ENCODE peak calls at places on chromosomes 13 and 19, in six cellular contexts. V is psoas muscle, P is non-pigmented ciliary epithelial cell, H is bronchial epithelial cell, M is IMR-90, X is NCI-H748 treated with DMSO at 0.1 percent for 48 hours. F is an unnamed sample.

GRCh38 chr13:48333976-48334375 is 30.4 kb downstream of the RB1 start:
- DNase-seq in V (no peak), P (no peak), H (peak), M (peak), X (no peak), F (no peak)

GRCh38 chr13:101473458-101473857 is 21.0 kb downstream of the ITGBL1 start:
- DNase-seq in V (no peak), P (no peak), H (peak), M (peak), X (no peak), F (no peak)

GRCh38 chr13:113078895-113079720 is 26.5 kb upstream of the F7 start:
- DNase-seq in V (no peak), P (no peak), H (no peak), M (no peak), X (no peak), F (peak)

GRCh38 chr13:110005563-110005962 is 219.2 kb upstream of the IRS2 start:
- DNase-seq in V (no peak), P (no peak), H (no peak), M (no peak), X (no peak), F (no peak)

GRCh38 chr19:39154626-39155100 is 29.1 kb downstream of the PAK4 start:
- DNase-seq in V (no peak), P (no peak), H (peak), M (no peak), X (no peak), F (no peak)

GRCh38 chr13:102584423-102584822 is 12.4 kb upstream of the TPP2 start:
- DNase-seq in V (no peak), P (no peak), H (no peak), M (no peak), X (no peak), F (no peak)

GRCh38 chr13:79782541-79783216 is 301.7 kb downstream of the NDFIP2 start:
- DNase-seq in V (peak), P (peak), H (peak), M (peak), X (peak), F (no peak)

GRCh38 chr13:36945078-36945477 is 25.0 kb upstream of the SMAD9 start:
- DNase-seq in V (no peak), P (no peak), H (no peak), M (no peak), X (no peak), F (no peak)

GRCh38 chr19:10830370-10830769 is 5.6 kb downstream of the TMED1 start:
- DNase-seq in V (no peak), P (no peak), H (no peak), M (no peak), X (no peak), F (no peak)

GRCh38 chr19:46710687-46711086 is 6.2 kb downstream of the PRKD2 start:
- DNase-seq in V (no peak), P (no peak), H (no peak), M (no peak), X (no peak), F (no peak)

GRCh38 chr19:38076337-38076736 is 147.7 kb downstream of the DPF1 start:
- DNase-seq in V (no peak), P (no peak), H (no peak), M (no peak), X (peak), F (no peak)

GRCh38 chr13:112634102-112634501 is 46.1 kb upstream of the TUBGCP3 start:
- DNase-seq in V (no peak), P (no peak), H (no peak), M (no peak), X (no peak), F (no peak)

GRCh38 chr19:2455481-2456300 is 1.1 kb downstream of the LMNB2 start:
- DNase-seq in V (peak), P (no peak), H (no peak), M (no peak), X (no peak), F (no peak)

GRCh38 chr19:3285647-3286176 is 61.3 kb downstream of the CELF5 start:
- DNase-seq in V (no peak), P (no peak), H (no peak), M (no peak), X (no peak), F (no peak)

GRCh38 chr19:35661995-35662340 is 4.3 kb upstream of the UPK1A start:
- DNase-seq in V (no peak), P (no peak), H (no peak), M (no peak), X (no peak), F (no peak)

GRCh38 chr13:43232144-43232840 is 208.9 kb downstream of the DNAJC15 start:
- DNase-seq in V (no peak), P (no peak), H (no peak), M (no peak), X (no peak), F (no peak)

GRCh38 chr13:70107498-70108271 is at the start of gene ATXN8OS:
- DNase-seq in V (no peak), P (no peak), H (no peak), M (no peak), X (no peak), F (peak)

GRCh38 chr19:7722231-7722651 is 9.7 kb downstream of the CLEC4G start:
- DNase-seq in V (no peak), P (no peak), H (no peak), M (no peak), X (no peak), F (no peak)

GRCh38 chr19:32066056-32066455 is 279.4 kb upstream of the ZNF507 start:
- DNase-seq in V (no peak), P (no peak), H (no peak), M (no peak), X (no peak), F (no peak)

GRCh38 chr13:98751397-98752110 is 918 bp downstream of the SLC15A1 start:
- DNase-seq in V (no peak), P (no peak), H (peak), M (peak), X (no peak), F (no peak)

GRCh38 chr13:49908637-49909036 is 27.5 kb downstream of the SPRYD7 start:
- DNase-seq in V (no peak), P (no peak), H (no peak), M (no peak), X (no peak), F (no peak)

GRCh38 chr13:85142351-85142750 is 656.9 kb downstream of the SLITRK6 start:
- DNase-seq in V (no peak), P (no peak), H (no peak), M (no peak), X (no peak), F (no peak)

GRCh38 chr19:54164369-54165068 is 5.0 kb upstream of the LENG1 start:
- DNase-seq in V (no peak), P (no peak), H (peak), M (peak), X (peak), F (no peak)

GRCh38 chr13:65725001-65725400 is 1505.1 kb downstream of the PCDH9 start:
- DNase-seq in V (no peak), P (peak), H (no peak), M (peak), X (no peak), F (no peak)

GRCh38 chr19:1862424-1863307 is 713 bp downstream of the KLF16 start:
- DNase-seq in V (peak), P (no peak), H (no peak), M (no peak), X (no peak), F (no peak)

GRCh38 chr13:20825476-20825875 is 51.7 kb upstream of the EEF1AKMT1 start:
- DNase-seq in V (no peak), P (peak), H (no peak), M (peak), X (no peak), F (no peak)

GRCh38 chr19:10612515-10613119 is 12.7 kb upstream of the SLC44A2 start:
- DNase-seq in V (peak), P (no peak), H (no peak), M (no peak), X (no peak), F (peak)

GRCh38 chr13:47594833-47595232 is 406.2 kb downstream of the SUCLA2 start:
- DNase-seq in V (no peak), P (no peak), H (no peak), M (peak), X (no peak), F (no peak)

GRCh38 chr19:55646889-55647731 is 902 bp upstream of the CCDC106 start:
- DNase-seq in V (no peak), P (no peak), H (no peak), M (no peak), X (no peak), F (no peak)

GRCh38 chr19:41309225-41310030 is 544 bp upstream of the CCDC97 start:
- DNase-seq in V (no peak), P (no peak), H (peak), M (no peak), X (no peak), F (no peak)

GRCh38 chr13:27423333-27423732 is 1.1 kb upstream of the GTF3A start:
- DNase-seq in V (no peak), P (no peak), H (no peak), M (no peak), X (no peak), F (no peak)

GRCh38 chr13:36430247-36431203 is 1.8 kb upstream of the CCNA1 start:
- DNase-seq in V (peak), P (no peak), H (no peak), M (no peak), X (no peak), F (no peak)

F was measured in dorsolateral prefrontal cortex.